ENCODE peak calls at places on chromosomes 5 and 9, in five cellular contexts. R, S, G, E and O are unnamed samples.

GRCh38 chr5:143554918-143555477 is 151.5 kb upstream of the NR3C1 start:
- DNase-seq in E (no peak), G (no peak), R (no peak), S (peak; percentile 84), O (no peak)

GRCh38 chr9:102521097-102521755 is 473.9 kb upstream of the CYLC2 start:
- DNase-seq in R (no peak), G (no peak), S (no peak), E (no peak), O (no peak)

GRCh38 chr9:116327702-116328440 is 174.3 kb downstream of the PAPPA start:
- DNase-seq in E (no peak), R (no peak), S (peak; percentile 69), G (no peak), O (no peak)

GRCh38 chr9:121059513-121059912 is 9.4 kb upstream of the C5 start:
- DNase-seq in S (no peak), G (no peak), E (no peak), R (no peak), O (no peak)

GRCh38 chr5:120552638-120553037 is 88.5 kb downstream of the PRR16 start:
- DNase-seq in G (no peak), R (no peak), S (peak; percentile 29), E (no peak), O (no peak)

GRCh38 chr5:9192286-9192685 is 353.6 kb downstream of the SEMA5A start:
- DNase-seq in S (no peak), E (no peak), R (no peak), G (no peak), O (no peak)

GRCh38 chr5:136701191-136701590 is 335.8 kb upstream of the TRPC7 start:
- DNase-seq in E (no peak), S (no peak), G (no peak), R (no peak), O (no peak)

GRCh38 chr9:22210936-22211335 is 201.8 kb upstream of the CDKN2B start:
- DNase-seq in E (no peak), R (no peak), G (no peak), S (no peak), O (no peak)

GRCh38 chr5:105504-106080 is 13.6 kb downstream of the PLEKHG4B start:
- DNase-seq in S (no peak), G (no peak), E (peak; percentile 55), R (no peak), O (no peak)

GRCh38 chr5:160199410-160199911 is 29.8 kb upstream of the FABP6 start:
- DNase-seq in E (peak; percentile 79), S (peak; percentile 23), R (peak; percentile 83), G (peak; percentile 79), O (peak; percentile 70)

GRCh38 chr5:38323645-38324295 is 65.4 kb downstream of the EGFLAM start:
- DNase-seq in G (no peak), E (no peak), S (peak; percentile 35), R (no peak), O (no peak)

GRCh38 chr9:129145316-129145715 is 32.7 kb downstream of the IER5L start:
- DNase-seq in G (no peak), R (no peak), E (no peak), S (no peak), O (no peak)

GRCh38 chr5:154193176-154193575 is 2.6 kb downstream of the GALNT10 start:
- DNase-seq in G (peak; percentile 76), R (no peak), S (no peak), E (no peak), O (no peak)

GRCh38 chr5:160064441-160064840 is 54.8 kb downstream of the PWWP2A start:
- DNase-seq in G (no peak), E (no peak), S (no peak), R (no peak), O (no peak)

GRCh38 chr5:79517601-79518000 is 3.7 kb upstream of the HOMER1 start:
- DNase-seq in G (no peak), E (no peak), R (no peak), S (no peak), O (no peak)

GRCh38 chr5:179263391-179264052 is 81.7 kb downstream of the ADAMTS2 start:
- DNase-seq in S (no peak), G (peak; percentile 54), E (no peak), R (peak; percentile 42), O (no peak)

GRCh38 chr5:179264641-179265528 is 80.4 kb downstream of the ADAMTS2 start:
- DNase-seq in S (no peak), G (no peak), R (no peak), E (no peak), O (no peak)

GRCh38 chr5:179265529-179266290 is 79.6 kb downstream of the ADAMTS2 start:
- DNase-seq in G (peak; percentile 99), R (peak; percentile 98), S (peak; percentile 99), E (peak; percentile 51), O (peak; percentile 81)

GRCh38 chr5:179262126-179262920 is 82.9 kb downstream of the ADAMTS2 start:
- DNase-seq in S (no peak), E (no peak), G (peak; percentile 56), R (peak; percentile 50), O (no peak)

DNA sequence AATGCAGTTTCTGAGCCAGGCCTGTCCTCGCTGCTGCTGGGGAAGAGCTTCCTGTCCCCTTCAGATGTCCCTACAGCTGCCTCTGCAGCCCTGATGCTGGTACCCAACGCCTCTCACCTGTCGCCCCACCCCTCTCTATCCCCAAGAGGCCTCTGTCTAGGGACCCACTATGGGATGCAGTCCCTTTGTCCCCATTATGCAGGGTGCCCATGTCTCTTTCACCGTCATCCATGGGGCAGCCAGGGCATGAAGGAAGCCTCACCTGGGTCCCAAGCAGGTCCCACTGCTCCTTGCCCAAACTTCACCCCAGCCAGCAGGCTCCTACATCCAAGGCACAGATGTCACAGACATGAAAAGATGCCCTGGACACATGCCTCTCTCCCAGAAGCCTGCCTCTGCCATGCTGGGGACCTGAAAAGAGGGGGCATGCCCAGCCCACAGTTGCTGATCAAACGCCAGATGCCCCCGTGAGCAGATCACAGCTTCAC is 81.2 kb downstream of the ADAMTS2 start:
- DNase-seq in R (no peak), S (no peak), G (peak; percentile 56), E (no peak), O (no peak)
- H3K27ac ChIP-seq in R (no peak overlapping the region), S (peak overlapping the region; percentile 96), G (no peak overlapping the region), E (no peak overlapping the region), O (no peak overlapping the region)

GRCh38 chr9:135214706-135215105 is 127.2 kb downstream of the OLFM1 start:
- DNase-seq in S (no peak), R (peak; percentile 12), G (peak; percentile 40), E (no peak), O (no peak)
- H3K4me1 ChIP-seq in S (no peaks in the 10 kb centered on the region), R (no peaks in the 10 kb centered on the region), G (peaks cover 15% of the 10 kb centered on the region), E (peaks cover 33% of the 10 kb centered on the region), O (peaks cover 7% of the 10 kb centered on the region)

GRCh38 chr5:175655411-175655810 is 2.5 kb upstream of the HRH2 start:
- DNase-seq in E (no peak), R (no peak), G (no peak), S (no peak), O (no peak)

GRCh38 chr5:175653763-175654162 is 4.1 kb upstream of the HRH2 start:
- DNase-seq in G (no peak), R (no peak), E (no peak), S (no peak), O (no peak)

GRCh38 chr5:175654346-175654745 is 3.5 kb upstream of the HRH2 start:
- DNase-seq in E (no peak), G (no peak), R (no peak), S (no peak), O (no peak)

GRCh38 chr5:175654807-175655206 is 3.1 kb upstream of the HRH2 start:
- DNase-seq in G (no peak), S (no peak), E (no peak), R (no peak), O (no peak)

DNA sequence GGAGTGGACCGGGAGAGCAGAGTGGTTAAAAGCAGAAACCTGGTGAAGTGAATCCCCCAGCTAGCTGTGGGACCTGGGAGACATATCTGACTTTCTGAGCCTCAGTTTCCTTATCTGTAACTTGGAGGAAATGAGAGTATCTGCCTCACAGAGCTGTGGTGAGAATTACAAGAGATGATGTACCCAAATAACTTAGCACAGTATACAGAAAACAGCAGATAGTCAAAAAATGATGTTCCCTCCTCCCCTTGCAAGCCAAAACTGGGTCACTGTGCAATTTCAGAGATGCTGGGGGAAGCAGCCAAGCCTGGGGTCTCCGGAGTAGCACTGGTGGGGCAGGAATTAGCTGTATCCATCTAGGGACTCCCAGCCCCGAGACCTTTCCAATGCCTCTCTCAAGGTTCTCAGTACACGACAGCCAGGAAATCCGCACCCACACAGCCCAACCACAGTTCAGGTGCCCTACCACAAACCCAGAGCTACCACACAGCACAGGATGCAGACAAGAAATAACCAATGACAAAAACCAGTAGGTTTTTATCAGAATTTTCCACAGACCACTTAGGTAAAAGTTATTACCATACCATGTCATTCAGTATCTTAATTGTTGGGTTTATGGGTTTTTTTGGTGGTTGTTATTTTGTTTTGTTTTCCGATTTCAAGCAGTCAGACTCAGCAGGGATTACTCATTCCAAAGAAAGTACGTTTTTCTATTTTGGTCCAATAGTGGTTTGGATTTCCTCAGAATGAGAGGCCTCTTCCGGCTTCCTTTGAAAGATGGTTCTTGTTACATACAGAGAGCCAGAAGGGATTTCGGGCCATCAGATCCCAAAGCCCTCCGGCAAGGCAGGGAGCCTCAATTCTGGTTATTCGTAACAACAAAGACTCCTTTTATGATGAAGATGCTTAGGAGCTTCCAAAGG is 4.9 kb upstream of the HRH2 start:
- DNase-seq in G (no peak), S (no peak), E (no peak), R (no peak), O (no peak)
- H3K27ac ChIP-seq in G (no peak overlapping the region), S (no peak overlapping the region), E (no peak overlapping the region), R (no peak overlapping the region), O (no peak overlapping the region)

DNA sequence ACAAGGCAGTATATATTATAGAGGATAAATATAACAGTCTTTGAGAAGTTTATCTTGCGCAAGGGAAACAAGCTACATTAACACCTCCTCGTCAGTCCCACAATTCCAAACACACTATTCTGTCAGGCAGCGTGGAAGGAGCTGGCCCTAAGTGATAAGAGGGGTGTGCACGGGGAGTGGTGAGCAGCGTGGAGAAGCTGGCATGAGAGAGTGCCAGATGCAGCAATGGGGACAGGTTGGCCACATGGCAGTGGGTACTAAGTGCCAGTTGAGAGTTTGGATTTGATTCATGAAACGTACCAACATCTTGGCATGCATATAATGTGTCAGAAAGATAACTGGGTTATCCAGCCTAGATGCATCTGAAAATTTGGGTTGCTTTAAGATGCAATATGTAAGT is 460.2 kb downstream of the ICE1 start:
- DNase-seq in R (no peak), E (no peak), G (no peak), S (no peak), O (no peak)
- H3K4me1 ChIP-seq in R (no peaks in the 10 kb centered on the region), E (no peaks in the 10 kb centered on the region), G (peaks cover 7% of the 10 kb centered on the region), S (no peaks in the 10 kb centered on the region), O (no peaks in the 10 kb centered on the region)